ENCODE peak calls at places on chromosomes 6 and 20, in nine cellular contexts. A is mucosa of descending colon, B is transverse colon, M is fibroblast of lung, U is left ventricle myocardium inferior, S is lower lobe of right lung, X is SK-N-SH, E is left lung, K is PC-3. F is an unnamed sample.
A peak's percentile ranks its signal among the peaks of the same experiment; 100 is the strongest.

GRCh38 chr6:138988469-138988834 is 399 bp upstream of the REPS1 start:
- DNase-seq in S (no peak), E (no peak), A (no peak), U (no peak), K (no peak), X (no peak), B (no peak), M (peak; percentile 33), F (no peak)

GRCh38 chr20:43681468-43681942 is 14.6 kb downstream of the MYBL2 start:
- DNase-seq in M (no peak), K (no peak), E (peak; percentile 13), U (peak; percentile 23), S (no peak), B (peak; percentile 25), X (no peak), A (no peak), F (no peak)

GRCh38 chr6:635233-635632 is 21.7 kb downstream of the HUS1B start:
- DNase-seq in K (no peak), M (no peak), E (no peak), A (no peak), S (no peak), B (no peak), U (no peak), X (no peak), F (no peak)

GRCh38 chr6:45587229-45588060 is 209.7 kb upstream of the SUPT3H start:
- DNase-seq in E (no peak), A (no peak), K (no peak), S (no peak), X (no peak), B (peak; percentile 26), U (no peak), M (no peak), F (no peak)

GRCh38 chr20:57627972-57628650 is 7.9 kb upstream of the ZBP1 start:
- DNase-seq in U (peak; percentile 61), M (peak; percentile 74), S (no peak), K (peak; percentile 51), E (peak; percentile 27), X (no peak), A (no peak), B (peak; percentile 44), F (no peak)

GRCh38 chr20:54123587-54124180 is 50.1 kb downstream of the CYP24A1 start:
- DNase-seq in X (no peak), E (peak; percentile 79), U (no peak), S (peak; percentile 80), A (peak; percentile 78), B (peak; percentile 79), M (peak; percentile 62), K (peak; percentile 100), F (no peak)

GRCh38 chr20:10655723-10656122 is 18.1 kb downstream of the JAG1 start:
- DNase-seq in K (no peak), S (no peak), U (no peak), A (no peak), M (no peak), E (no peak), X (no peak), B (no peak), F (no peak)

GRCh38 chr6:155378724-155379123 is 64.4 kb upstream of the TFB1M start:
- DNase-seq in U (no peak), B (no peak), S (no peak), A (no peak), M (no peak), K (no peak), X (no peak), E (no peak), F (no peak)

GRCh38 chr6:137264308-137265075 is 45.3 kb upstream of the IFNGR1 start:
- DNase-seq in M (no peak), A (no peak), K (no peak), U (peak; percentile 37), X (no peak), B (no peak), S (no peak), E (no peak), F (peak; percentile 60)

GRCh38 chr6:2053691-2054090 is 191.7 kb downstream of the GMDS start:
- DNase-seq in U (no peak), E (no peak), K (no peak), B (no peak), S (no peak), A (no peak), X (no peak), M (no peak), F (no peak)

GRCh38 chr6:9647599-9647998 is 767.3 kb downstream of the TFAP2A start:
- DNase-seq in M (no peak), X (no peak), U (no peak), A (no peak), E (no peak), K (no peak), S (no peak), B (no peak), F (no peak)

GRCh38 chr6:170292111-170292777 is 1.4 kb upstream of the DLL1 start:
- DNase-seq in X (peak; percentile 47), B (no peak), U (no peak), E (no peak), S (no peak), K (no peak), M (no peak), A (no peak), F (no peak)

DNA sequence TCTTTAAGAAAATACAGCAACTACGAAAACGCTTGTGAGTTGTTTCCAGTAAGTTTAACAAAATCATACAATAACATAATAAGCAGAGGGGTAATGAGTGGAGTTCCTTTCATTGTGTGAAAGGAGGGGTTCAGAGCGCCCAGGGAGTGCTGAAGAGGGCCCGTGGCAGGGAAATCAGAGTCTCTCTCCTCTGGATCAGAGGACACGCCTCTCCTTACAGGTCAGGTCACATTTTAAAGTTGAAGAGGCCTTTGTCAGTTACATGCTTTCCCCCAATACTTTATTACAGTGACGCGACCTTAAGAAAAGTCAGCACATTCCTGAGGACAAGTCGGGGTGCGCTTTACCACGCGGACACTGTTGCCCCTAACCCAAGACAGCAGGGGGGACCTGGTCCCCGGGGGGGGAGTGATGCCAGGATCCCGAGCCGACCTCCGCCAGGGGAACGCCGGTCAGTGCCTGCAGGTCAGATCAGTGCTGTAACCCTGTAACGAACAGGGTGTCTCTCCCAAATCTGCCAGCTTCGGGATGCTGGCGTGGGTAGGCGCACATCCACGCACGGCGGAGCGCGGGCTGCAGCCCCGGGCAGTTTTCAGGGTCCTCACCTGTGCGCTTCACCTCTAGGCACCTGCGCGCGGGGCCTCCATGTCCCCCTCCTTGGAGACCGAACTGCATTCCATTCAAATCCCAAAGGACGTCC is 848 bp downstream of the DACT2 start:
- DNase-seq in K (no peak), M (no peak), X (no peak), U (no peak), B (no peak), A (no peak), S (no peak), E (no peak), F (no peak)
- H3K4me3 ChIP-seq in K (no peak overlapping the region), M (no peak overlapping the region), X (no peak overlapping the region), U (peak overlapping the region; percentile 60), B (peak overlapping the region; percentile 60), A (no peak overlapping the region), S (peak overlapping the region; percentile 51), E (no peak overlapping the region), F (no peak overlapping the region)

GRCh38 chr6:15945593-15946159 is 183.2 kb upstream of the MYLIP start:
- DNase-seq in X (no peak), U (no peak), B (no peak), K (peak; percentile 86), M (peak; percentile 47), A (no peak), S (no peak), E (no peak), F (no peak)
- H3K4me1 ChIP-seq in X (peaks cover 12% of the 10 kb centered on the region), U (peaks cover 4% of the 10 kb centered on the region), B (no peaks in the 10 kb centered on the region), K (peaks cover 40% of the 10 kb centered on the region), M (no peaks in the 10 kb centered on the region), A (peaks cover 14% of the 10 kb centered on the region), S (peaks cover 20% of the 10 kb centered on the region), E (peaks cover 4% of the 10 kb centered on the region), F (no peaks in the 10 kb centered on the region)

DNA sequence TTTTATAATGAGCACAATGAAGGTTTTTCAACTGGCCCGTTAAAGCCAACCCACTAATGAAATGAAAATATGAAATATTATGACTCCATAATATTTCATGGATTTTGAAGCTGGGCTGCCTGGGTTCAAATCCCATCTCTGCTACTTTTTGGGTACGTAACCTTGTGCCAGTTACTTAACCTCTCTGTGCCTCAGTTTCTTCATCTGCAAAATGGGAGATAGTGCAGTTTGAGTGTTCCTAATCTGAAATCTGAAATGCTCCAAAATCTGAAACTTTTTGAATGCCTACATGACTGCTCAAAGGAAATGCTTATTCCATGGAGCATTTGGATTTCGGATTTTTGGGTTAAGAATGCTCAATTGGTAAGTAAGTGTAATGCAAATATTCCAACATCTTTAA is 29.5 kb downstream of the PTPRA start:
- DNase-seq in E (no peak), S (no peak), M (no peak), A (no peak), U (no peak), K (no peak), B (no peak), X (no peak), F (no peak)
- TF ChIP-seq CTCF in E (no peak), S (no peak), M (no peak), A (no peak), U (no peak), K (no peak), B (no peak), X (no peak), F (no peak)

GRCh38 chr20:14717124-14718004 is 380.0 kb upstream of the FLRT3 start:
- DNase-seq in K (no peak), U (no peak), B (no peak), S (no peak), M (no peak), X (no peak), A (no peak), E (no peak), F (no peak)

GRCh38 chr20:14715400-14715799 is 378.0 kb upstream of the FLRT3 start:
- DNase-seq in M (no peak), X (no peak), B (no peak), K (no peak), E (no peak), S (no peak), A (no peak), U (no peak), F (no peak)

GRCh38 chr20:14712302-14712739 is 374.9 kb upstream of the FLRT3 start:
- DNase-seq in X (no peak), M (peak; percentile 74), B (no peak), S (no peak), A (no peak), K (peak; percentile 88), U (no peak), E (no peak), F (no peak)

GRCh38 chr20:14720251-14720650 is 382.8 kb upstream of the FLRT3 start:
- DNase-seq in X (no peak), S (no peak), E (no peak), U (no peak), M (no peak), K (peak; percentile 52), B (no peak), A (no peak), F (no peak)

GRCh38 chr20:14716251-14716650 is 378.8 kb upstream of the FLRT3 start:
- DNase-seq in U (no peak), B (no peak), E (no peak), K (no peak), X (no peak), S (no peak), A (no peak), M (no peak), F (no peak)
- H3K4me3 ChIP-seq in U (no peak overlapping the region), B (no peak overlapping the region), E (no peak overlapping the region), K (no peak overlapping the region), X (no peak overlapping the region), S (no peak overlapping the region), A (no peak overlapping the region), M (no peak overlapping the region), F (no peak overlapping the region)